ENCODE peak calls at places on chromosome 19, in nine cellular contexts. B, L, O, D, A, V, W, H and X are unnamed samples.

GRCh38 chr19:4966591-4966990 is 2.3 kb upstream of the KDM4B start:
- DNase-seq in A (no peak), D (no peak), H (no peak), B (no peak), W (no peak), V (peak), O (no peak), L (no peak), X (no peak)

GRCh38 chr19:7417671-7418324 is 69.1 kb downstream of the ARHGEF18 start:
- DNase-seq in L (no peak), H (peak), B (no peak), W (no peak), V (no peak), O (no peak), D (no peak), A (no peak), X (no peak)

GRCh38 chr19:55368701-55369563 is 1.3 kb downstream of the IL11 start:
- DNase-seq in W (no peak), H (peak), B (no peak), V (no peak), O (no peak), A (peak), L (no peak), D (peak), X (no peak)

GRCh38 chr19:38164526-38164925 is 59.5 kb downstream of the DPF1 start:
- DNase-seq in B (no peak), L (no peak), W (no peak), O (no peak), H (no peak), A (no peak), D (no peak), V (no peak), X (no peak)

GRCh38 chr19:42328854-42329253 is 3.4 kb downstream of the MEGF8 start:
- DNase-seq in W (no peak), L (no peak), H (no peak), B (no peak), A (no peak), D (no peak), O (no peak), V (no peak), X (no peak)

GRCh38 chr19:11278670-11279069 is 16.3 kb upstream of the DOCK6 start:
- DNase-seq in H (no peak), D (no peak), O (no peak), V (no peak), A (no peak), L (no peak), W (no peak), B (no peak), X (no peak)

GRCh38 chr19:17409990-17410389 is 4.6 kb upstream of the BST2 start:
- DNase-seq in B (no peak), A (no peak), W (no peak), H (no peak), D (no peak), L (no peak), O (no peak), V (no peak), X (no peak)

GRCh38 chr19:27974082-27974513 is 1238.9 kb downstream of the UQCRFS1 start:
- DNase-seq in B (no peak), W (no peak), D (no peak), V (no peak), H (no peak), O (no peak), A (no peak), L (no peak), X (peak)

GRCh38 chr19:980133-980998 is 3.8 kb upstream of the WDR18 start:
- DNase-seq in B (no peak), L (no peak), O (no peak), V (no peak), A (no peak), D (no peak), H (no peak), W (no peak), X (no peak)

GRCh38 chr19:23772668-23773063 is 14.0 kb upstream of the ZNF681 start:
- DNase-seq in O (no peak), L (no peak), B (no peak), W (no peak), H (no peak), V (no peak), A (no peak), D (no peak), X (no peak)

GRCh38 chr19:6464070-6464873 is at the start of gene CRB3:
- DNase-seq in V (no peak), B (no peak), D (peak), L (peak), O (peak), H (no peak), W (no peak), A (peak), X (no peak)

GRCh38 chr19:4803736-4804695 is 12.5 kb downstream of the FEM1A start:
- DNase-seq in W (peak), O (peak), L (no peak), V (peak), H (peak), D (peak), A (no peak), B (no peak), X (peak)

GRCh38 chr19:38977445-38978314 is 2.1 kb upstream of the FBXO17 start:
- DNase-seq in W (no peak), L (no peak), B (no peak), O (no peak), D (peak), H (peak), V (no peak), A (peak), X (no peak)

GRCh38 chr19:55494172-55494761 is 6.0 kb downstream of the SSC5D start:
- DNase-seq in V (peak), D (no peak), W (peak), A (no peak), O (no peak), H (peak), B (peak), L (no peak), X (no peak)

GRCh38 chr19:55692681-55693081 is 17.7 kb downstream of the EPN1 start:
- DNase-seq in A (no peak), W (no peak), D (no peak), O (no peak), B (no peak), L (no peak), H (no peak), V (peak), X (no peak)

GRCh38 chr19:4342421-4343055 is 824 bp upstream of the MPND start:
- DNase-seq in A (peak), H (peak), W (peak), O (peak), D (peak), B (peak), V (peak), L (peak), X (peak)

GRCh38 chr19:10209305-10209704 is 14.6 kb upstream of the DNMT1 start:
- DNase-seq in D (no peak), O (no peak), L (no peak), H (peak), A (no peak), V (no peak), B (no peak), W (no peak), X (no peak)

GRCh38 chr19:31338069-31338767 is 11.0 kb downstream of the TSHZ3 start:
- DNase-seq in L (no peak), H (peak), B (peak), O (peak), W (peak), A (no peak), V (peak), D (no peak), X (no peak)

GRCh38 chr19:3942790-3943409 is 10.0 kb downstream of the NMRK2 start:
- DNase-seq in L (no peak), W (peak), O (no peak), V (peak), H (no peak), B (no peak), D (no peak), A (no peak), X (no peak)

GRCh38 chr19:36215276-36216171 is 618 bp downstream of the ZNF146 start:
- DNase-seq in L (no peak), A (peak), H (peak), B (no peak), V (no peak), W (no peak), O (no peak), D (no peak), X (no peak)

GRCh38 chr19:30752876-30753275 is 380.7 kb downstream of the ZNF536 start:
- DNase-seq in L (no peak), B (no peak), H (no peak), V (no peak), O (no peak), W (no peak), D (no peak), A (no peak), X (no peak)

GRCh38 chr19:53664760-53665159 is 33.0 kb downstream of the DPRX start:
- DNase-seq in B (no peak), H (no peak), W (no peak), D (no peak), A (no peak), O (no peak), L (no peak), V (no peak), X (no peak)

GRCh38 chr19:8250596-8250995 is 41.4 kb downstream of the CERS4 start:
- DNase-seq in A (no peak), L (no peak), H (no peak), O (no peak), V (no peak), D (no peak), W (no peak), B (no peak), X (no peak)

GRCh38 chr19:3196064-3196932 is 10.6 kb downstream of the NCLN start:
- DNase-seq in O (no peak), V (no peak), W (no peak), B (no peak), D (no peak), H (no peak), L (no peak), A (no peak), X (no peak)

GRCh38 chr19:4066682-4067395 is at the start of gene ZBTB7A:
- DNase-seq in L (peak), O (peak), V (peak), H (peak), B (peak), W (peak), A (peak), D (peak), X (peak)

GRCh38 chr19:50981587-50982146 is 2.0 kb downstream of the KLK7 start:
- DNase-seq in B (no peak), O (no peak), D (no peak), A (no peak), L (no peak), H (no peak), V (no peak), W (no peak), X (no peak)

GRCh38 chr19:5567360-5567970 is at the start of gene TINCR:
- DNase-seq in B (no peak), L (no peak), A (no peak), W (no peak), O (no peak), V (no peak), D (no peak), H (no peak), X (no peak)

GRCh38 chr19:3481241-3482090 is 1.1 kb upstream of the SMIM24 start:
- DNase-seq in D (no peak), O (no peak), L (no peak), W (no peak), H (no peak), V (no peak), B (no peak), A (no peak), X (no peak)

GRCh38 chr19:632228-633067 is 889 bp downstream of the POLRMT start:
- DNase-seq in A (peak), L (no peak), H (peak), V (no peak), W (no peak), O (no peak), D (peak), B (no peak), X (no peak)

GRCh38 chr19:8373867-8374813 is 10.2 kb downstream of the ANGPTL4 start:
- DNase-seq in H (no peak), V (peak), D (no peak), O (no peak), B (peak), W (no peak), A (no peak), L (peak), X (no peak)

GRCh38 chr19:11887618-11888531 is at the start of gene ZNF69:
- DNase-seq in W (peak), A (peak), L (peak), H (peak), D (peak), V (peak), O (peak), B (peak), X (peak)

GRCh38 chr19:18856385-18857126 is 24.8 kb downstream of the UPF1 start:
- DNase-seq in L (no peak), A (peak), D (no peak), W (no peak), O (no peak), B (no peak), V (no peak), H (no peak), X (peak)

GRCh38 chr19:5250127-5250659 is 90.4 kb downstream of the PTPRS start:
- DNase-seq in H (no peak), V (peak), D (no peak), W (peak), B (peak), L (peak), A (no peak), O (no peak), X (peak)

GRCh38 chr19:56149656-56150038 is 8.6 kb downstream of the ZNF444 start:
- DNase-seq in A (no peak), H (no peak), W (no peak), L (no peak), D (no peak), V (no peak), O (no peak), B (no peak), X (no peak)

GRCh38 chr19:55581145-55581827 is 638 bp upstream of the ZNF579 start:
- DNase-seq in W (no peak), O (no peak), B (no peak), H (no peak), A (no peak), V (no peak), L (no peak), D (no peak), X (no peak)

GRCh38 chr19:39031368-39032163 is 783 bp downstream of the FBXO27 start:
- DNase-seq in H (no peak), W (peak), L (peak), B (peak), D (peak), A (peak), V (peak), O (peak), X (peak)

DNA sequence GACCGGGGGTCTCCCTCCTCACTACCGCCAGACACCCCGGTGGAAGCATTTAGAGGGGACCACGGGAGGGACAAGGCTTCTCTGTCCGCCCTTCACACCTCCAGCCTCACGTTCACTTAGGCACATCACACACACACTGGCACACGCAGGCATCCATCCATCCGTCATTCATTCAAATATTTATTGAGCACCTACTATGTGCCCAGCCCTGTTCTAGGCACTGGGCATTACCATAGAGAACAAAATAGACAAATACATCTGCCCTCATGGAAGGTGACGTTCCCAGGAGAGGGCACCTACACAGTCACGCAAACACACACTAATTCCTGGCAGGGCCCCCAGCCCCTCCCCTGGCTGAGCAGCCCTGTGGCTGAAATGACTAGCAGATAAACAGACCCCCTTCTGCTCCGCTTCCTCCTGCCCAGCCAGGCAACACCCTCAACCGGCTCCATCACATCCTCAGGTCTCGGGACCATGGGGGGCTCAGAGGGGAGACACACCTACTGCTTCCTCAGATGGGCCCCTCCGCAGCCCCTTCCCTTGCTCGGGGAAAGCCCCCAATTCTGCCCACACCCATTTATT is 3.7 kb upstream of the NOP53 start:
- DNase-seq in B (no peak), D (no peak), L (peak), A (no peak), V (no peak), H (no peak), W (no peak), O (no peak), X (no peak)
- H3K27ac ChIP-seq in B (peak), D (no peak), L (peak), A (no peak), V (peak), H (peak), W (peak), O (no peak), X (no peak)

DNA sequence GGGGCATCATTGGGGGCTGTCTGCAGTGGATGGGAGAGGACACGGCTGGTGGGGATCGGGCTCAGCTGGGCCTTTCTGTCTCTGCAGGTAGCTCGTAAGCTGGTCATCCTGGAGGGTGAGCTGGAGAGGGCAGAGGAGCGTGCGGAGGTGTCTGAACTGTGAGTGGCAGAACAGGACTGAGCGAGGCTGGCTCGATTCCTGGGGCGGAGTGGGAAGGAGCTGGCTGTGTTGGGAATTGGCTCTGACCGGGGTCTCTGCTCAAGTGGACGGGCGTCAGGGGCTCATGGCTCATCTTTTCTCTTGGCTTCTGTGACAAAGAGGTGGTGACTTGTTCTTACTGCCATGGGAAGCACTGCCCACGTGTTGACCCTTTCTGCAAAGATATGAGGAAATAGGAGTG is 11.6 kb downstream of the TPM4 start:
- DNase-seq in O (no peak), W (no peak), D (no peak), V (no peak), L (no peak), A (no peak), H (no peak), B (no peak), X (no peak)
- H3K27ac ChIP-seq in O (no peak), W (no peak), D (no peak), V (no peak), L (peak), A (no peak), H (no peak), B (peak), X (no peak)

DNA sequence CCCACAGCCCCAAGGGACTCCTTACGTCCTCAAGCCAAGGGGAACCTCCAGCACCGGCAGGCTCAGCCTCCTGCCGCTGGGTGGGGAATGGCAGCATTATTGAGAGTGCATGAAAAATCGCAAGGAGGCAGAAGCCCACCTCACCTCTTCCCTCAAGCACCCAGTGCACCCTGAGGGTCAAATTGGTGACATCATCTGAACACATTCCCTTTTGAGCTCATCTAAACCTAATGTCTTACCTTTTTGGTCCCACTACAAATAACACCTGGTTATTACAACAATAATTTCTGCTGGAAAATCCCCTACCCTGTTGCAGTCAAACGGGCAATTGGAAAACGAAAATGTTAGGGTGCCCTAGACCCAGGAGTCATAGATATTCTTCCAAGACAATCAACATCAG is 12.2 kb upstream of the POP4 start:
- DNase-seq in A (no peak), W (no peak), O (no peak), H (no peak), V (no peak), B (no peak), L (no peak), D (no peak), X (no peak)
- H3K27ac ChIP-seq in A (no peak), W (no peak), O (no peak), H (no peak), V (no peak), B (no peak), L (no peak), D (no peak), X (no peak)

GRCh38 chr19:44019498-44019897 is 5.7 kb upstream of the ZNF222 start:
- DNase-seq in W (no peak), V (no peak), H (no peak), D (no peak), A (no peak), L (no peak), B (no peak), O (no peak), X (no peak)

GRCh38 chr19:44024900-44025216 is 321 bp upstream of the ZNF222 start:
- DNase-seq in D (no peak), W (no peak), A (no peak), H (no peak), L (no peak), O (no peak), B (no peak), V (no peak), X (no peak)

GRCh38 chr19:44025217-44025936 is at the start of gene ZNF222:
- DNase-seq in A (peak), D (peak), L (peak), V (peak), H (peak), B (peak), O (peak), W (peak), X (peak)

GRCh38 chr19:44021221-44021620 is 4.0 kb upstream of the ZNF222 start:
- DNase-seq in A (no peak), V (no peak), H (no peak), O (no peak), B (no peak), L (no peak), D (no peak), W (no peak), X (no peak)
- H3K27ac ChIP-seq in A (no peak), V (no peak), H (no peak), O (no peak), B (no peak), L (no peak), D (no peak), W (no peak), X (no peak)

GRCh38 chr19:33780746-33781145 is 15.9 kb upstream of the KCTD15 start:
- DNase-seq in B (no peak), L (no peak), V (no peak), A (no peak), H (no peak), D (no peak), O (no peak), W (no peak), X (no peak)
- H3K27ac ChIP-seq in B (no peak), L (no peak), V (no peak), A (no peak), H (no peak), D (no peak), O (no peak), W (no peak), X (no peak)

DNA sequence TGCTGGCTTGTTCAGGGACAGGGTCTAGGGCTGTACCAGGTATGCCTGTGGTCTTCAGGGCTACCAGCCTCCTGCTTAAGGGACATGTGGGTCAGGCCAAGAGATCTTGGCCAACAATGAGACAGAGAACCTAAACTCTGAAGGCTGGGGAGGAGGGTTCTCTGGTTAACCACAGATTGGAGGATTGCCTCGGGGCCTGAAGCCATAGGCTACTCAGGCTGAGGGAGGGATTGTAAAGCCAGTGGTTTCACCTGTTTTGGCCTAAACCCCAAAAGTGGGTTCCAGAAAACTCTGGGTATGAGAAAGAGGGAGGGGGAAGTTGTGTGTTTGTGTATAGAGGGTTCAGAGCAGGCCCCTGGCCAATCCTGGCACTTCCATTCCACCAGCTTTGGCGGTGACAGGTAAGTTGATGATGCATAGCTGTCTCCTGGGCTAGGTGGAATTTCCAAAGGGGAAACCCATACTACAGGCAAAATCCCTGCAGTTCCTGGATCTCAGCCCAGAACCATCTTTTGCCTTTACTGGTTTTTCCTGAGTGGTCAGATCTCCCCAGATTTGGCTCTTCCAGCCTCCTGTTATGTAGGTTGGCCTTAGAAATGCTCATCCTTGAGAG is 13.5 kb upstream of the CCDC97 start:
- DNase-seq in D (no peak), A (peak), B (no peak), H (no peak), V (no peak), W (no peak), L (no peak), O (no peak), X (no peak)
- H3K27ac ChIP-seq in D (peak), A (peak), B (peak), H (no peak), V (peak), W (peak), L (peak), O (peak), X (no peak)

GRCh38 chr19:49767380-49767779 is 579 bp downstream of the AP2A1 start:
- DNase-seq in A (no peak), L (no peak), W (no peak), H (no peak), D (no peak), B (no peak), O (no peak), V (no peak), X (no peak)
- H3K27ac ChIP-seq in A (peak), L (no peak), W (peak), H (peak), D (peak), B (peak), O (peak), V (peak), X (peak)